ENCODE peak calls at places on chromosomes 13 and 19, in eight cellular contexts. Q, E, Y, T, G, V, N and W are unnamed samples.
A peak's percentile ranks its signal among the peaks of the same experiment; 100 is the strongest.

GRCh38 chr13:91722267-91722884 is 324.0 kb downstream of the GPC5 start:
- DNase-seq in Q (no peak), E (no peak), Y (no peak), T (peak; percentile 13), G (no peak), V (no peak), N (peak; percentile 50), W (peak; percentile 15)

GRCh38 chr13:89695343-89696257 is 1651.9 kb upstream of the MIR17HG start:
- DNase-seq in Q (no peak), E (no peak), Y (no peak), T (peak; percentile 52), G (peak; percentile 10), V (no peak), N (peak; percentile 60), W (peak; percentile 5)

GRCh38 chr13:45168555-45168930 is 32.3 kb downstream of the KCTD4 start:
- DNase-seq in Q (no peak), E (no peak), Y (no peak), T (no peak), G (no peak), V (no peak), N (no peak), W (no peak)

GRCh38 chr13:106063591-106064308 is 471.7 kb downstream of the EFNB2 start:
- DNase-seq in Q (no peak), E (no peak), Y (no peak), T (peak; percentile 66), G (no peak), V (no peak), N (peak; percentile 43), W (peak; percentile 91)

GRCh38 chr13:30736461-30736860 is 1.1 kb downstream of the ALOX5AP start:
- DNase-seq in Q (no peak), E (no peak), Y (no peak), T (no peak), G (no peak), V (no peak), N (no peak), W (no peak)

GRCh38 chr19:18881491-18881890 is 14.5 kb downstream of the CERS1 start:
- DNase-seq in Q (no peak), E (no peak), Y (no peak), T (no peak), G (no peak), V (no peak), N (no peak), W (no peak)

GRCh38 chr19:11090264-11091032 is 1.2 kb downstream of the LDLR start:
- DNase-seq in Q (peak; percentile 99), E (peak; percentile 99), Y (peak; percentile 99), T (peak; percentile 78), G (peak; percentile 86), V (peak; percentile 99), N (peak; percentile 98), W (peak; percentile 95)

GRCh38 chr13:73210218-73210883 is 151.5 kb downstream of the KLF5 start:
- DNase-seq in Q (no peak), E (no peak), Y (no peak), T (peak; percentile 81), G (no peak), V (no peak), N (no peak), W (no peak)

GRCh38 chr19:33624586-33625153 is 2.9 kb downstream of the CHST8 start:
- DNase-seq in Q (no peak), E (no peak), Y (no peak), T (no peak), G (no peak), V (no peak), N (no peak), W (no peak)

GRCh38 chr13:64075543-64076271 is 2660.1 kb upstream of the PCDH20 start:
- DNase-seq in Q (no peak), E (peak; percentile 19), Y (no peak), T (no peak), G (no peak), V (no peak), N (no peak), W (no peak)

GRCh38 chr13:40146586-40147240 is 491.3 kb downstream of the COG6 start:
- DNase-seq in Q (no peak), E (no peak), Y (no peak), T (peak; percentile 31), G (no peak), V (no peak), N (no peak), W (no peak)

GRCh38 chr13:98740131-98740530 is 12.3 kb downstream of the SLC15A1 start:
- DNase-seq in Q (no peak), E (no peak), Y (no peak), T (no peak), G (no peak), V (no peak), N (no peak), W (no peak)

GRCh38 chr13:49667773-49668172 is 23.5 kb downstream of the EBPL start:
- DNase-seq in Q (no peak), E (no peak), Y (no peak), T (no peak), G (no peak), V (no peak), N (no peak), W (peak; percentile 31)

GRCh38 chr13:47459512-47459911 is 541.6 kb downstream of the SUCLA2 start:
- DNase-seq in Q (no peak), E (no peak), Y (no peak), T (no peak), G (no peak), V (no peak), N (peak; percentile 51), W (no peak)
- TF ChIP-seq CTCF in Q (peak; percentile 31), E (peak; percentile 20), Y (peak; percentile 14), T (no peak), G (peak; percentile 30), V (no peak), N (peak; percentile 43), W (peak; percentile 52)

GRCh38 chr13:24181991-24182702 is 21.6 kb downstream of the SPATA13 start:
- DNase-seq in Q (no peak), E (no peak), Y (no peak), T (no peak), G (no peak), V (peak; percentile 68), N (no peak), W (no peak)

GRCh38 chr13:24184265-24184841 is 23.8 kb downstream of the SPATA13 start:
- DNase-seq in Q (no peak), E (no peak), Y (no peak), T (no peak), G (peak; percentile 55), V (no peak), N (no peak), W (no peak)

GRCh38 chr13:24180743-24181384 is 20.3 kb downstream of the SPATA13 start:
- DNase-seq in Q (no peak), E (no peak), Y (no peak), T (no peak), G (no peak), V (no peak), N (peak; percentile 19), W (peak; percentile 45)

GRCh38 chr13:24183741-24184182 is 23.2 kb downstream of the SPATA13 start:
- DNase-seq in Q (no peak), E (no peak), Y (no peak), T (no peak), G (no peak), V (peak; percentile 75), N (no peak), W (no peak)

DNA sequence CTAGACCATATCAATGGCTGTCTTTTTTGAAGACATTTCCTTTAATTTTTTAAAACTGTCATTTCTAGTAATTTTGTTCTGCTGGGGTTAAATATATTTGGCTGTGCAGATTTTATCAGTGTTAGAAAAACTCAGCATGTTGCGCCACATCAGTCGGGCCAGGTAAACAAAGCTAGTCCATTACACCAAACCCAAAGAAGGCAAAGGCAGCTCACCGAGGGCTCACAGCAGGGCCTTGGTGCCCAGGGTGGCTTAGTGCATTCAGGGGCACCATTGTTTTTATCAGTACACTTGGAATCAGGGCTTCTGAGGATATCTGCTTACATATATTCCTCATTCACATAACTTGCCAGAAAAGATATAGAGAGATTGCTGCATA is 22.2 kb downstream of the SPATA13 start:
- DNase-seq in Q (no peak), E (no peak), Y (no peak), T (no peak), G (no peak), V (peak; percentile 70), N (no peak), W (no peak)
- H3K27me3 ChIP-seq in Q (no peaks in the 10 kb centered on the region), E (no peaks in the 10 kb centered on the region), Y (no peaks in the 10 kb centered on the region), T (no peaks in the 10 kb centered on the region), G (no peaks in the 10 kb centered on the region), V (no peaks in the 10 kb centered on the region), N (no peaks in the 10 kb centered on the region), W (no peaks in the 10 kb centered on the region)

GRCh38 chr13:51959773-51960172 is 51.5 kb downstream of the ATP7B start:
- DNase-seq in Q (no peak), E (no peak), Y (no peak), T (no peak), G (no peak), V (no peak), N (no peak), W (no peak)
- TF ChIP-seq CTCF in Q (no peak), E (no peak), Y (no peak), T (no peak), G (no peak), V (no peak), N (no peak), W (no peak)

GRCh38 chr19:35958660-35959039 is 22.5 kb downstream of the LRFN3 start:
- DNase-seq in Q (no peak), E (no peak), Y (no peak), T (no peak), G (no peak), V (no peak), N (no peak), W (no peak)

GRCh38 chr19:35959968-35960320 is 23.8 kb downstream of the LRFN3 start:
- DNase-seq in Q (no peak), E (no peak), Y (no peak), T (no peak), G (no peak), V (no peak), N (no peak), W (no peak)

GRCh38 chr19:35955881-35956634 is 19.9 kb downstream of the LRFN3 start:
- DNase-seq in Q (no peak), E (no peak), Y (no peak), T (no peak), G (no peak), V (no peak), N (no peak), W (no peak)

GRCh38 chr19:35960432-35960972 is 24.3 kb downstream of the LRFN3 start:
- DNase-seq in Q (no peak), E (no peak), Y (no peak), T (no peak), G (no peak), V (no peak), N (no peak), W (no peak)

DNA sequence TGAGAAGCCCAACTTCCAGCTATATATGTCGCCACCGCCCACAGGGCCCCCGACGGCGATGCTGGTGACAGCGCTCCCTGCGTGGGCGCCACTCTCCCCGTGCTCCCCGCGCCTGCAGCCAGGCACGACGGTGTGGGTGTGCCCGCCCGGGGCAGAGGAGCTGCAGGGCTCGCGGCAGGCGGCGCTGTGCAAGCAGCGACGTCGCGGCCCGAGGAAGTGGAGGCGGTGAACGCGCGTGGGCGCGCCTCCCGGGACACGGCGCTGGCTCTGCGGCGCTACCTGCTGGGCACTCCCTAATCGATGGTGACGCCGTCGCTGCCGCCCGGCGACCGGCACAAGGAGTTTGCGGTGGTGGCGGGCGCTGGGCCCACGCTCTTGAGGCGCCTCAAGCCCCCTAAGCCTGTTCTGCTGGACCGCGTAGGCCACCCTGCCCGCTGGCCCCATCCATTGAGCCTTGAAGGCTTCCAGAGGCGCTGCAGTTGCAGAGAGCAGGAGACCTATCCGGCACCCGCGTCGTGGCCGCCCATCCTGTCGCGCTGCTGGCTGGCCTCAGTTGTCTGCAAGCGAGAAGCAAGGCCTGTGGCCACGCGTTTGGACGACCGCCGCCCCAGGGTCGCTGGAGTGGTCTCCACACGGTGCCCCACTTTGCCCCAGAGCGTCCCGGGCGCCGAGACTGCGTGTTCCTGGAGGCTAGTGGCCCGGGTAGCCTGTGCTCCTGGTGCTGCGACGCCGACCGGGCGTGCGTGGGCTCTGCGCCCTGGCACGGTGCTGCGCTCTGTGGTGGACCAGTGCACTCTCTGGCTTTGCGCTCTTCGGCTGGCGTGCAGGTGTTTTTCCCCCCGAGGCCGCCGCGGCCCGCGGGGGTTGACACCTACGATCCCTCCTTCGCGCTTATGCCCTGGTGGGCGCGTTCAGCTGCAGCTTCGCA is 23.1 kb downstream of the LRFN3 start:
- DNase-seq in Q (no peak), E (peak; percentile 36), Y (peak; percentile 83), T (no peak), G (no peak), V (peak; percentile 59), N (no peak), W (no peak)
- H3K27me3 ChIP-seq in Q (peaks cover 5% of the 10 kb centered on the region), E (peaks cover 31% of the 10 kb centered on the region), Y (peaks cover 47% of the 10 kb centered on the region), T (peaks cover 17% of the 10 kb centered on the region), G (peaks cover 31% of the 10 kb centered on the region), V (peaks cover 4% of the 10 kb centered on the region), N (peaks cover 54% of the 10 kb centered on the region), W (peaks cover 33% of the 10 kb centered on the region)